ENCODE peak calls at places on chromosomes 3 and 15, in four cellular contexts. N is transverse colon, U is A549, M is bronchial epithelial cell. Z is an unnamed sample.

GRCh38 chr3:130905551-130905950 is 11.7 kb downstream of the ATP2C1 start:
- DNase-seq in M (peak), U (peak), N (no peak), Z (peak)

GRCh38 chr3:20056727-20057611 is 16.7 kb downstream of the KAT2B start:
- DNase-seq in M (peak), U (peak), N (no peak), Z (no peak)

GRCh38 chr15:43376017-43376705 is 5.3 kb downstream of the TUBGCP4 start:
- DNase-seq in N (peak), M (peak), U (peak), Z (no peak)

GRCh38 chr3:123652346-123652984 is 67.6 kb upstream of the HACD2 start:
- DNase-seq in U (peak), M (peak), N (peak), Z (no peak)

GRCh38 chr15:76973362-76973743 is 21.6 kb upstream of the PSTPIP1 start:
- DNase-seq in U (peak), M (no peak), N (no peak), Z (no peak)

GRCh38 chr3:105988540-105988939 is 119.7 kb upstream of the CBLB start:
- DNase-seq in M (no peak), U (no peak), N (no peak), Z (no peak)

GRCh38 chr3:140617135-140617534 is 60.7 kb upstream of the TRIM42 start:
- DNase-seq in M (no peak), U (no peak), N (no peak), Z (no peak)

GRCh38 chr3:150097588-150097890 is 126.8 kb upstream of the PFN2 start:
- DNase-seq in N (no peak), M (peak), U (no peak), Z (no peak)

GRCh38 chr3:52385157-52385556 is 59.7 kb downstream of the SEMA3G start:
- DNase-seq in M (peak), N (no peak), U (peak), Z (no peak)

GRCh38 chr3:160870327-160870726 is 114.3 kb downstream of the PPM1L start:
- DNase-seq in N (no peak), U (no peak), M (no peak), Z (no peak)

GRCh38 chr3:154430014-154430413 is at the start of gene GPR149:
- DNase-seq in M (peak), U (peak), N (no peak), Z (no peak)

GRCh38 chr3:94024385-94024784 is 4.0 kb downstream of the STX19 start:
- DNase-seq in U (no peak), N (peak), M (no peak), Z (no peak)

GRCh38 chr15:95442107-95442719 is 888.3 kb upstream of the NR2F2 start:
- DNase-seq in U (no peak), M (no peak), N (no peak), Z (no peak)

GRCh38 chr15:39261397-39261796 is 319.5 kb upstream of the THBS1 start:
- DNase-seq in M (no peak), N (no peak), U (no peak), Z (no peak)

GRCh38 chr3:71074416-71074815 is 509.1 kb downstream of the FOXP1 start:
- DNase-seq in U (no peak), N (no peak), M (no peak), Z (no peak)

GRCh38 chr3:45140392-45140791 is 5.8 kb downstream of the CDCP1 start:
- DNase-seq in U (no peak), M (peak), N (no peak), Z (no peak)

GRCh38 chr3:22241110-22241509 is 490.1 kb upstream of the ZNF385D start:
- DNase-seq in U (no peak), N (no peak), M (no peak), Z (no peak)

GRCh38 chr3:3038201-3038991 is 71.8 kb downstream of the IL5RA start:
- DNase-seq in N (no peak), U (no peak), M (peak), Z (no peak)

GRCh38 chr3:15317164-15317477 is 15.3 kb downstream of the SH3BP5 start:
- DNase-seq in N (no peak), M (no peak), U (no peak), Z (no peak)

GRCh38 chr3:195905970-195906864 is 2.1 kb downstream of the TNK2 start:
- DNase-seq in U (no peak), M (peak), N (no peak), Z (no peak)

GRCh38 chr3:71062920-71063767 is 520.4 kb downstream of the FOXP1 start:
- DNase-seq in N (no peak), M (peak), U (no peak), Z (no peak)

GRCh38 chr3:10511809-10512494 is 6.6 kb upstream of the ATP2B2 start:
- DNase-seq in M (peak), N (no peak), U (peak), Z (no peak)

GRCh38 chr3:83002869-83003445 is 1241.5 kb upstream of the GBE1 start:
- DNase-seq in M (no peak), U (no peak), N (no peak), Z (no peak)

GRCh38 chr3:183142199-183142598 is 20.3 kb downstream of the LAMP3 start:
- DNase-seq in M (no peak), N (no peak), U (no peak), Z (no peak)

GRCh38 chr15:38389924-38390542 is 63.9 kb upstream of the FAM98B start:
- DNase-seq in M (peak), U (peak), N (peak), Z (no peak)

GRCh38 chr3:110166791-110167190 is 829.4 kb upstream of the DPPA4 start:
- DNase-seq in M (no peak), N (no peak), U (no peak), Z (no peak)

GRCh38 chr3:108879915-108880314 is 57.3 kb downstream of the TRAT1 start:
- DNase-seq in U (peak), N (no peak), M (no peak), Z (no peak)

GRCh38 chr3:106204160-106204868 is 335.5 kb upstream of the CBLB start:
- DNase-seq in U (no peak), N (no peak), M (no peak), Z (no peak)

GRCh38 chr3:16741890-16742289 is 136.7 kb upstream of the DAZL start:
- DNase-seq in N (no peak), U (no peak), M (no peak), Z (peak)

GRCh38 chr15:66472176-66472999 is 25.2 kb downstream of the SNAPC5 start:
- DNase-seq in U (no peak), N (peak), M (no peak), Z (peak)

GRCh38 chr15:93121994-93122910 is 33.2 kb upstream of the RGMA start:
- DNase-seq in M (no peak), U (no peak), N (no peak), Z (no peak)

GRCh38 chr15:47897525-47897924 is 180.2 kb downstream of the SEMA6D start:
- DNase-seq in M (peak), N (no peak), U (no peak), Z (no peak)

GRCh38 chr15:68330911-68331310 is 53.4 kb downstream of the FEM1B start:
- DNase-seq in M (no peak), U (no peak), N (no peak), Z (no peak)

GRCh38 chr15:33098082-33099058 is 96.1 kb downstream of the FMN1 start:
- DNase-seq in U (no peak), N (no peak), M (peak), Z (peak)

GRCh38 chr15:71223516-71223915 is 108.2 kb downstream of the THSD4 start:
- DNase-seq in N (no peak), U (no peak), M (peak), Z (no peak)

GRCh38 chr15:71224024-71224423 is 108.8 kb downstream of the THSD4 start:
- DNase-seq in M (peak), N (no peak), U (no peak), Z (no peak)

GRCh38 chr15:71230303-71230702 is 115.0 kb downstream of the THSD4 start:
- DNase-seq in U (no peak), M (no peak), N (no peak), Z (no peak)

GRCh38 chr15:71228403-71228802 is 113.1 kb downstream of the THSD4 start:
- DNase-seq in M (no peak), U (no peak), N (no peak), Z (no peak)

DNA sequence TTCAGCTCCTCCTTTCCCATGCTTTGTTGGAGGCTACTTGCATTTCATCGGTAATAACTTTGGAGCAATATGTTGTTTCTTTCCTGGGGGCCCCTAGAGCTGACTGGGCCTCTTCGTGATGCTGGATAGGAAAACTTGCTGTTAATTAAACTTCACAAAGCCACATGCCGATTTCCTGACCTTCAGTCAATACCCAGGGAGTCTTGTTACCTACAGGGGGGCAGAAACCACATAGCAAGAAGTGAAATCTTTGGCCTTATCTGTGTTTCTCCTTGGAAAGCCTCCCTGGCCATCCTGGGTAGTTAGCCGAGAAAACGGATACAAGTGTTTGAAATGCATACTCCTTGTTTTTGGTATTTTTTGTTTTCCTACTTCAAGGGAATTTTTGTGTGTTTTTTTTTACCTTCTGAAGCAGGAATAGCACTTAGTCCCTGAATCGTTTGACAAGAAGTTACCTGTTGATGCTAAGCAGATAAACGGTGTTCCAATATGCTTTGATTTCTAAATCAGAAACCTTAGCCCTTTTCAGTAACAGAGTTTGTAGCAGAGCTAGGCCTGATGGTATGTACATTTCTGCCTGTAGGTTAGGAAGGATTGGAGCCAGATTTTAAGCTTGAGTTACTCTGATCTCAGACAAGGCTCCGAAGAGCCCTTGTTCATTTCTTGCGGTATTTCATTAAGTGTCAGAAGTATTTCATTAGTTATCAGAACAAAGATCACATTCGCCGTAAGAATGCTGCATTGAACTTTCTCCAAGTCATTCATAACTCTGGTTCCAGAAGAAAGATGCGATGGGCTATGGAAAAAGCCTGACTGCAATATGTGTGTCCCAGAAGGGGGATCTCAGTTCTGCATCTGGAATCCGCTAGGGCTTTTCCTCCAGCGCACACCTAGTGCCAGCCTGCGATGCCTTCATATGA is 111.5 kb downstream of the THSD4 start:
- DNase-seq in M (no peak), N (no peak), U (no peak), Z (no peak)
- TF ChIP-seq CTCF in M (no peak), N (no peak), U (no peak), Z (no peak)

GRCh38 chr15:101168463-101168824 is 83.4 kb downstream of the CHSY1 start:
- DNase-seq in M (no peak), U (no peak), N (no peak), Z (no peak)

GRCh38 chr15:101169457-101170071 is 82.3 kb downstream of the CHSY1 start:
- DNase-seq in M (no peak), U (no peak), N (no peak), Z (no peak)

GRCh38 chr15:101167366-101167790 is 84.5 kb downstream of the CHSY1 start:
- DNase-seq in N (no peak), U (no peak), M (peak), Z (no peak)

GRCh38 chr15:101167791-101168462 is 83.9 kb downstream of the CHSY1 start:
- DNase-seq in M (peak), U (peak), N (peak), Z (peak)

DNA sequence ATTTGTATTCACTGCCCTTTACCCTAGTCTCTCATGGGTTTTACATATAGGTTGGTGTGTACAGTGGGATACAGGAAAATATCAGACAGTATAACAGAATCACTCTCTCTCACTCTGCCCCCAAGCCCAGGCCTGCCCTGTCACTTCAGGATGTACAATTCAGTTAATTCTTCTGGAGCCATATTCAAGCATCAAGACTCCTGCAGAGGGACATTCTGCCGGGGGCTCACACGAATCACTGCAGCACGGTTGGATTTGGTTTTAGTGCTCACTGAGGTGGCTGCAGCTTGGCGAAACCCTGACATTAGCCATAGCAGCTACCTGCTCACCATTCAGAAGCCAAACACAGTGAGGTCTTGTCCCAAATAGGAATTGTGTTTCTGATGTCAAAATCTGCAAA is 83.0 kb downstream of the CHSY1 start:
- DNase-seq in M (no peak), N (no peak), U (no peak), Z (no peak)
- H3K4me3 ChIP-seq in M (no peak), N (no peak), U (no peak), Z (no peak)

DNA sequence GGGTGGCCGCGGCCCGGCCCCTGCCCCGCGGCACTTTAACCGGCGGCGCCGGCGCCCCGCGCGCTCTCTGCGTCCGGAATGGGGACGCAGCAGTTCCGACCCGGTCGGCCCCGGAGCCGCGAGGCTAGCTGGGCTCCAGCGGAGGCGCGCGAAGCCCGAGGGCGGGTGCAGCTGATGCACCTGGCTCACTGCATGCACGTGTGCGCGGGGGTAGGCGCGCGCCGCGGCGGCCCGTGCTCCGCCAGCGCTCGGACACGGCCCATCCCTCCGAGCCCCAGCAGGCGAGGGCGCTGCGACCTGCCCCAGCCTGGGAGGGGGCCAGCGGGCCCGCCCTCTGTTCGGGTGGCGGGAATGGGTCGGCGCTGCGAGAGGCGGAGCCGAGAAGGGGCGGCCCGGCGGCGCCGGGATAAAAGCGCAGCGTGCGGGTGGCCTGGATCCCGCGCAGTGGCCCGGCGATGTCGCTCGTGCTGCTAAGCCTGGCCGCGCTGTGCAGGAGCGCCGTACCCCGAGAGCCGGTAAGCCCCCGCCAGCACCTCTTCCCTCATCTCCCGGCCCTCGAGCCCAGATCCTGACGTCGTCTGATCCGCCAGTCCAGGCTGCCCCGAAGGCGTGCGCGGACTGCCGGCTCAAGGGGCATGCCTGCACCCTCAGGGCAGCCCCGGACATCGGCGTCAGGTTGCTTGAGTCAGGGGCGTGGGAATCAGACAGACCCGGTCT is at the start of the genes CHDH and IL17RB:
- DNase-seq in N (peak), M (no peak), U (peak), Z (no peak)
- TF ChIP-seq CTCF in N (no peak), M (no peak), U (no peak), Z (no peak)

DNA sequence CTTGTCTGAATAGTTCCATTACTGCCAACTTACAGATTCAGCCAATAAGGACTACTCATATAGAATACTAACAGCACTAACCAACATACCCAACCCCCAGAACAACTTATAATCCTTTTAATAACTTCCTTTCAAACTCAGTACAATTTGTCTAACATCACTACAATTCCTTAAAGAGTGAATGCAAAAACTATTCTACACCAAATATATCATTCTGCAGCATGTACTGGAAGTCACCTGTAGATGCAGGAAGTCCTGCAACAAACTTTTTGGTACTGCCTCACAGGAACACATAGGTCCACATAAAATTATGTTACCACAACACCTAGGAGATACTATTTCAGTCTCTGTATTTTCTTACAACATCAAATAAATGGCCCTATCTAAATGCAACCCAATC is 2.1 kb downstream of the CCNL1 start:
- DNase-seq in U (no peak), N (no peak), M (no peak), Z (no peak)
- H3K4me3 ChIP-seq in U (peak), N (peak), M (peak), Z (peak)

GRCh38 chr3:184174646-184175492 is at the start of gene AP2M1:
- DNase-seq in M (peak), U (peak), N (peak), Z (peak)
- TF ChIP-seq CTCF in M (peak), U (no peak), N (no peak), Z (no peak)

GRCh38 chr15:81313686-81314085 is 10.3 kb downstream of the STARD5 start:
- DNase-seq in N (no peak), U (no peak), M (peak), Z (no peak)

GRCh38 chr15:81310480-81310879 is 13.5 kb downstream of the STARD5 start:
- DNase-seq in N (no peak), M (no peak), U (no peak), Z (no peak)

GRCh38 chr15:81314378-81314777 is 9.6 kb downstream of the STARD5 start:
- DNase-seq in U (no peak), N (no peak), M (no peak), Z (no peak)

GRCh38 chr15:81311834-81312459 is 12.0 kb downstream of the STARD5 start:
- DNase-seq in M (no peak), U (no peak), N (no peak), Z (no peak)

GRCh38 chr15:81312790-81313543 is 11.0 kb downstream of the STARD5 start:
- DNase-seq in M (peak), U (peak), N (peak), Z (peak)
- H3K4me3 ChIP-seq in M (no peak), U (no peak), N (no peak), Z (no peak)

DNA sequence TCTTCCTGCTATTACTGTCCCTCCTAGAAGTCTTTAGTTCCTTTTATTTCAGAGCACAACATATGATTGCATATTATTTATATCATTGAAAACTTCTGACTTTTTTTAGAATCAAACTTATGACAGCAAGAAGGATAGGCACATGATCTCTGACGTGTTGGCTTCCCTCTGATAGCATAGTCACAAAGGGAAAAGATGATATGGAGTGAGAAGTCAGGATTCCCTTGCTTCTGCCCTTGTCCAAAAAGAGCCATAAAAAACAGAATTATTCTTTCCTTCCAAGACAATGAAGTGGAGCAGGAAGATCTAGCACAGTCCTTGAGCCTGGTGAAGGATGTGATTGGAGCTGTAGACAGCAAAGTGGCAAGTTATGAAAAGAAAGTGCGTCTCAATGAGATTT is 71.9 kb downstream of the KLHL25 start:
- DNase-seq in N (no peak), U (no peak), M (no peak), Z (no peak)
- TF ChIP-seq CTCF in N (no peak), U (no peak), M (no peak), Z (no peak)

DNA sequence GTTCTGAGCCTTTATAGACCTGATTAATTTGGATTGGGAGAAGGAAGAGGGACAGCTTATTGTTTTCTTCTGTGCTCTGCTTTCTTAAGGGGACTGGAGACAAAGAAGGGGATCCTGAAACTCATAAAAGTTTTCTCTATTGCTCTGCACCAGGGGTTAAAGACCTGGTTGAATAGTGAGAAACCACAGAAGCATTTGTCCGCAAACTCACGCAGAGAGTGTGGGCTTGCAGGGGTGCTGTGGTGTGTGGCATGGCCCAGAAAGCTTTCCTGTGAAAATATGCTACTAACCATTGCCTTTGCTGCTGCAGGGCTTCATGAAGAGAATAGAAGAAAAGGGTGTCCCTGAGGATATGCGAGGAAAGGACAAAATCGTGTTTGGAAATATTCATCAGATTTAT is 73.1 kb upstream of the UMPS start:
- DNase-seq in N (no peak), U (no peak), M (no peak), Z (no peak)
- H3K4me3 ChIP-seq in N (no peak), U (no peak), M (no peak), Z (no peak)

Z was measured in HFF-Myc.